ENCODE peak calls at places on chromosomes 5 and 9, in four cellular contexts. Q is A549, E is gastrocnemius medialis, C is tibial nerve. D is an unnamed sample.

GRCh38 chr5:42570946-42571625 is 147.8 kb downstream of the GHR start:
- DNase-seq in Q (no peak), E (no peak), C (no peak), D (no peak)

GRCh38 chr5:626850-627249 is 14.7 kb downstream of the CEP72 start:
- DNase-seq in Q (no peak), E (no peak), C (no peak), D (no peak)

GRCh38 chr9:108156270-108156998 is 666.9 kb upstream of the KLF4 start:
- DNase-seq in Q (peak), E (no peak), C (no peak), D (no peak)

GRCh38 chr5:946720-947625 is 54.3 kb downstream of the TRIP13 start:
- DNase-seq in Q (no peak), E (no peak), C (no peak), D (peak)

GRCh38 chr9:123640792-123641222 is 284.8 kb downstream of the CRB2 start:
- DNase-seq in Q (no peak), E (no peak), C (no peak), D (no peak)

GRCh38 chr5:150064681-150065220 is 21.6 kb downstream of the CSF1R start:
- DNase-seq in Q (no peak), E (no peak), C (no peak), D (no peak)

GRCh38 chr9:91555132-91555531 is 131.5 kb upstream of the NFIL3 start:
- DNase-seq in Q (no peak), E (no peak), C (no peak), D (no peak)

GRCh38 chr5:78648359-78649219 is at the start of gene LHFPL2:
- DNase-seq in Q (peak), E (peak), C (peak), D (peak)

GRCh38 chr9:76634356-76635054 is 129.7 kb upstream of the PCA3 start:
- DNase-seq in Q (no peak), E (no peak), C (no peak), D (no peak)

GRCh38 chr5:141369994-141370848 is at the start of gene PCDHGB3:
- DNase-seq in Q (no peak), E (no peak), C (no peak), D (no peak)

GRCh38 chr5:171317225-171317624 is 8.2 kb downstream of the TLX3 start:
- DNase-seq in Q (no peak), E (no peak), C (no peak), D (no peak)

GRCh38 chr5:115295775-115296129 is 702 bp downstream of the CCDC112 start:
- DNase-seq in Q (peak), E (no peak), C (no peak), D (no peak)

GRCh38 chr5:2187156-2187555 is 304.4 kb upstream of the IRX4 start:
- DNase-seq in Q (no peak), E (no peak), C (no peak), D (no peak)

GRCh38 chr5:168327019-168327421 is 35.6 kb downstream of the WWC1 start:
- DNase-seq in Q (no peak), E (no peak), C (no peak), D (no peak)

GRCh38 chr9:132488611-132489010 is 78.6 kb downstream of the CFAP77 start:
- DNase-seq in Q (no peak), E (no peak), C (no peak), D (no peak)

GRCh38 chr5:107505763-107506534 is 164.8 kb downstream of the EFNA5 start:
- DNase-seq in Q (no peak), E (no peak), C (no peak), D (no peak)

GRCh38 chr5:133702773-133703770 is 90.7 kb upstream of the FSTL4 start:
- DNase-seq in Q (no peak), E (no peak), C (no peak), D (peak)

GRCh38 chr5:100577506-100577905 is 42.3 kb downstream of the FAM174A start:
- DNase-seq in Q (no peak), E (no peak), C (no peak), D (no peak)

GRCh38 chr5:6705088-6705487 is 8.1 kb upstream of the TENT4A start:
- DNase-seq in Q (no peak), E (no peak), C (no peak), D (no peak)

GRCh38 chr9:13804532-13804931 is 509.4 kb downstream of the NFIB start:
- DNase-seq in Q (no peak), E (no peak), C (no peak), D (no peak)

GRCh38 chr9:87267701-87268100 is 230.0 kb upstream of the DAPK1 start:
- DNase-seq in Q (no peak), E (peak), C (peak), D (peak)

GRCh38 chr5:132269635-132270344 is 12.3 kb downstream of the PDLIM4 start:
- DNase-seq in Q (no peak), E (no peak), C (no peak), D (no peak)

GRCh38 chr5:39400711-39401385 is 23.9 kb downstream of the DAB2 start:
- DNase-seq in Q (no peak), E (no peak), C (no peak), D (no peak)

GRCh38 chr9:15417626-15418025 is 5.0 kb upstream of the SNAPC3 start:
- DNase-seq in Q (no peak), E (no peak), C (no peak), D (no peak)

GRCh38 chr9:71285191-71285656 is 163.8 kb upstream of the TRPM3 start:
- DNase-seq in Q (peak), E (no peak), C (peak), D (no peak)

GRCh38 chr5:5544094-5544663 is 121.7 kb downstream of the ICE1 start:
- DNase-seq in Q (no peak), E (no peak), C (no peak), D (no peak)

GRCh38 chr5:41246376-41246775 is 33.0 kb upstream of the C6 start:
- DNase-seq in Q (peak), E (no peak), C (no peak), D (no peak)

GRCh38 chr5:157476699-157477408 is 16.8 kb downstream of the NIPAL4 start:
- DNase-seq in Q (peak), E (no peak), C (peak), D (no peak)

GRCh38 chr5:50724-51499 is 41.1 kb upstream of the PLEKHG4B start:
- DNase-seq in Q (no peak), E (no peak), C (no peak), D (no peak)

GRCh38 chr5:167730656-167731055 is 560.8 kb upstream of the WWC1 start:
- DNase-seq in Q (no peak), E (no peak), C (no peak), D (no peak)

GRCh38 chr5:126477281-126477680 is 54.1 kb downstream of the GRAMD2B start:
- DNase-seq in Q (no peak), E (no peak), C (no peak), D (no peak)

GRCh38 chr5:77305222-77305846 is 94.9 kb downstream of the PDE8B start:
- DNase-seq in Q (no peak), E (no peak), C (no peak), D (no peak)

DNA sequence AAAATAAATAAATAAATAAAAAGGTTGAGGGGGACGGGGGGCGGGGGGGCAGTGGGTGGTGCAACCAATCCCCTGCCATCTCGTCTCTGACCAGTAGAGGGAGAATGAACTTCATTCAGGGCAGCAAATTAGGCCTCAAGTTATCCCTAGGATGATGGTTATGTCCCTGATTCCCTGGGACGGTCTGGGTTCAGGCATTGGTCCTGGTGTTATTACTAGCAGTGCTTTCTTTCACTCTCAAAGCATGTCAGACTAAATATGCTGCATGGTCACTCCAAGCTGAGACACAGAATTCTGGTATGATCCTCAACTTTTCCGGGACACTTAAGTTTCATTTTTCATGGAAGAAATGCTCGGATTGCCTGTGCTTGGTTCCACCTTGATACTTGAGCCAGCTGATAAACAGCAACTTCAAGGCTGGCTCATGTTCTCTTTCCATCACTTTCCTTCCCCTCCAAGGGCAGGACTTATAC is 59.4 kb downstream of the DAP start:
- DNase-seq in Q (peak), E (no peak), C (peak), D (no peak)
- H3K4me3 ChIP-seq in Q (no peak), E (no peak), C (no peak), D (no peak)

DNA sequence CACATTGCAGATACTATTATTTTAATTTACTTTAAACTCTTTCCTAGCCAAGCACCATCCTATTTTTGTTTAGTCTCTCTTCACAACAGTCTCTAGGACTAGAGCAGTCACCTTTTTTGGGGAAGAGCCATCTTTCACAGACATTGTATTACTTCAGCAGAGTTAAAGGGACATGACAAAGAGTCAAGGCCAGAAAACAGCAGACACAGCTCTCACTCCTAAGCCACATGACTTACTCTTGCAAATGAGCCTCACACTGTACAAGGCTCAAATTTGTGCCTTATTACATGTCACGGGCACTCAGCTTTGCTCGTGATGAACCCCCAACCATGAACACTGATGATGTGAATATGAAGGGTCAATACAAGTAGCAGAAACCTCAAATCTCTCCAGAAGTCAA is 104.3 kb downstream of the ZNF608 start:
- DNase-seq in Q (no peak), E (no peak), C (no peak), D (no peak)
- H3K27ac ChIP-seq in Q (no peak), E (no peak), C (no peak), D (no peak)

DNA sequence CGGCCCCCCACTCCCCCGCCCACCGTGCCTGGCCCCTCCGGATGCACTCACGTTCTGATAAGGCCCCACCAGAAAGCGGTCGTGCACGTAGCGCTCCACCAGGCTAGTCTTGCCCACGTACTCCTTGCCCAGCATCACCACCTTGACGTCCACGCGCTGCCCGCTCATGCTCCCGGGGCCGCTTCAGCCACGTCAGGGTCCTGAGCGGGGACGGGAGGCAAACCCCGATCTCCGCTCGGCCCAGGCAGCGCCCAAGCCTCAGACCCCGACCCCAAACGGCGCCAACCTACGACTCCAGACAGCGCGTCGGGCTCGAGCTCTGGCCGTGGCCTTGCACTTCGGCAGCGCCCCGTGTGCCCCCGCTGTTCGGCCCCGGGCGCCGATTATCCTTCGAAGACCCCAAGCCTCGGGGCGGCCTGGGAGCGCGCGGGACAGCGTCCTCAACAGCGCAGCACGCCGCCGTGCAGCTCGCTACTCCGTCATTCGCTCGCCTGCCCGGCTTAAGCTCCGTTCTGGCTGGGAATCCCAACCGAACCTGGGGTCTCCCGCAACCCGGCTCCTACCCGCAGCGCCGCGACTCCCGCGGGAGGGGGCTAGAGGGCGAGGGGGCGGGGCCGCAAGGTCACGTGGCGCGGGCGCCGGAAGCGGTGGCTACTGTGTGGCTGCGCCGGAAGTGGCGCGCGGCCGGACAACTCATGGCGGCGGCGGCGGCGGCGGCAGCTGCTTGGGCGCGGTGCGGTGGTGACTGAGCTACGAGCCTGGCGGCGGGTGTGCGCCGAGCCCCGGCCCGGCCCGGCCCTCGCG is at the start of the genes PRELID1 and RAB24:
- DNase-seq in Q (peak), E (peak), C (peak), D (peak)
- TF ChIP-seq POLR2A in Q (peak), E (peak), C (no peak), D (peak)

DNA sequence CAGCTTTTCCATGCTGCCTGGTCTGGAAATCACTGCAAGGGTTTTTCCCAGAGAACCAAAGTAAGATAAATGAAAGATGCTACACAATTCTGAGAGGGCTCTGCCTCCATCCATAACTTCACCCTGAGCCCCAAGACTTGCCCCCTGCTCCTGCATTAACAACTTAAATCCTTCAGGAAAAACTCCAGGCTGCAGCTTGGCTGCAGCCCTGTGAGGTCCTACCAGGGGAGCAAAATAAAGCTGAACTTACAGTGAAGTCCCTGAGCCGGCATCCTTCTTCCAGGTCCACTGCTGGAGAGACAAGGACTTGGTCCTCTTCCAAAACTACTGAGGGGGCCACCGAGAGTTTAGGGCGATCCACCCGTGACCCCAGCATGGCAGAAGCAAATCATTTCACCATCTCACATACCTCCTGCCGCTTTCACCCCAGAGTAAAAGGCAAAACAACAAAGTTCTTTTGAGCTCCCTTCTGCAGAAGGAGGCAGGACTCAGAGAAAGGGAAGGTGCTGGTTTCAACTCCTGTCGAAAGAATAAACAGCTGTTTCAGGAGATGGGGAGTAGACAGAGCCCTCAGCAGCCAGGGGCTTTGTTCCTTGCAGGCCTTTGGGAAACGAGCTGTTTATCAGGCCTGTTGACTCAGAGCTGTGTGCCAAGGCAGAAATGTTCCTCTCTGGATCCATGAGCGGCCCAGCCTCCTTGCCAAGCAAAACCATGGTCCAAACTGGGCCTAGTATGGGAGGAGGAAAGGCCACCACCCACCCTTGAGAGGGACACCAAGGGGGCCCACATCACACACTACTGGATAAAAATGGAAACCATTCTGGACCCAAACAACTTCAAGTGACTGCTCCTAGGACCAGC is 20.6 kb downstream of the GGTA1 start:
- DNase-seq in Q (no peak), E (no peak), C (no peak), D (no peak)
- H3K4me3 ChIP-seq in Q (no peak), E (no peak), C (no peak), D (no peak)

DNA sequence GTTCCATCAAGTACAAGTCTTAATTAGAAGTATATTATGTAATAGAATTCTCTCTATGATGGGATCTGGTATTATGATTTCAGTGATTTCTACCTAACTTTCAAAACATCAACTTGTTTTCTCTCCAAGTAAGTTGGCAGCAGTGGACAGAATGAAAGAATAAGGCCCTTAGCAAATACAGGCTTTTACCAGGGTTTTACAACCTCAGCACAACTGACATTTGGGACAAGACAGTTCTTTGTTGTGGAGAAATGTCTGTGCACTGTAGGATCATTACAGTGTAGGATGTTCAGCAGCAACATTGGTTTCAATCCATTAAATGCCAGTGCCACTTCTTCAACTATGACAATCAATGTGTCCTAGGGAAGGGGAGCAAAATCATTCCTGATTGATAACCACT is 48.8 kb downstream of the MLANA start:
- DNase-seq in Q (no peak), E (no peak), C (no peak), D (no peak)
- H3K27ac ChIP-seq in Q (no peak), E (no peak), C (no peak), D (no peak)

GRCh38 chr9:18473551-18474279 is at the start of gene ADAMTSL1:
- DNase-seq in Q (no peak), E (no peak), C (peak), D (no peak)
- TF ChIP-seq POLR2A in Q (no peak), E (no peak), C (no peak), D (no peak)

DNA sequence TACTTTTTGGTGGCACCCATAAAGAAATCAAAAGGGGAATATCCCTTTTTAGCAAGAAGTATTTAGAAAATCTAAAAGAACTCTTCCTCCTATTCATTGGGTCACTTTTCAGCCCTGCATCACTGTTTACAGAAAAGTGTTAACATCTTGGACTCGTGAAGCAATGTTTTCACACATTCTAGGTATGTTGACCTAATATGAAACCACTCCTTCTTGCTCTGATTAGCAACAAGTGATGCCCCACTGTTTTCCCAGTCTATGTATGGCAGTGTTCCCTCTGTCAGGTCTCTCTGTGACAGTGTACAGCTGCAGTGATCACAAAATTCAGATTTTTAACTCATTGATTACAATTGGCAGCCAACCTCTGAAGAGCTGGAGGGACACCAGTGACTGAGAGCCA is 148.2 kb upstream of the SLC12A2 start:
- DNase-seq in Q (no peak), E (no peak), C (no peak), D (no peak)
- H3K4me3 ChIP-seq in Q (no peak), E (no peak), C (no peak), D (no peak)

DNA sequence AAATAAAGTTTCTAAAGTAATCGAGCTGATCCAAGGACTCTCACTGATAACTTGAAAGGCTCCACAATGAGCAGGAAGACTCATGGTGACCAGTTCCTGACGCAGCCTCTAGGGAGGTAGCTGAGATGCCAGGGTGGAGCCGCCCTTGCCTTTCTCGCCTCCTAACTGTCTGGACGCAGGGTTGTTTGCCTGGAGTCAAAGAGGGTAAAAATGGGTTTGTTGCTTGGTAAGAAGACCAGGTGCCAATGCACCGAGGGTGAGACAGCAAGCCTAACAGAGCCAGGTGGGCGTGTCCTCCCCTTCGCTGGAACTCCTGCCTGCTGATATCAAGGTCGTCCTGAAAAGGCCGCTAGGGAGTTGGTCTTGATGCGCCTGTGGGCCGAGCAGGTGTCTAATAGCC is 48.6 kb upstream of the FCN1 start:
- DNase-seq in Q (no peak), E (no peak), C (no peak), D (peak)
- H3K27ac ChIP-seq in Q (no peak), E (no peak), C (no peak), D (no peak)

DNA sequence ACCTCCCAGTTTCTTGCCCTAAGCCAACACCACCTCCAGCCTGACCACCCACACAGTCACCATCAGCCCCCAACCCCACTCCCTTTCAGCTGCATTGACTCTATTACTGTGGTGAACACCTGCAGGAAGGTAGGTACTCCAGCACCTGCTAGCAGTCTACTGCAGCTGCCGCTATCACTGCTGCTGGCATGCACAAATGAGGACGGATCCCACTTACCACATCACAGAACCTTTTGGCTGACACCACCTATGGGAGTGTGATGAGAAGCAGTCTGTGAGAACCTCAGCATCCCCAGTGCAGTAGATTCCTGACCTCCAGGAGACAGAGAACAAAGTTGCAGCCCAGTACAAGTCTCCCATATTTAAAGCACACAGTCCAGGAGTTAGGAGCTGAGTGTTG is 71.9 kb downstream of the ANXA1 start:
- DNase-seq in Q (no peak), E (no peak), C (no peak), D (no peak)
- TF ChIP-seq POLR2A in Q (no peak), E (no peak), C (no peak), D (no peak)

D was measured in suprapubic skin.